ENCODE peak calls at places on chromosomes 6 and 20, in six cellular contexts. O is IMR-90, M is sigmoid colon, Z is astrocyte, X is tibial artery, V is fibroblast of lung. C is an unnamed sample. For H3K9me3, the result is how much of the 10 kb centered on the place peaks cover.

GRCh38 chr6:13711384-13711725 is 280 bp downstream of the RANBP9 start:
- DNase-seq in O (no peak), M (no peak), Z (peak), X (peak), V (no peak), C (no peak)

GRCh38 chr6:163355471-163355991 is 59.0 kb upstream of the QKI start:
- DNase-seq in O (peak), M (peak), Z (peak), X (peak), V (peak), C (no peak)

GRCh38 chr6:161271343-161272019 is 2.4 kb downstream of the AGPAT4 start:
- DNase-seq in O (no peak), M (peak), Z (no peak), X (no peak), V (no peak), C (peak)

GRCh38 chr20:24816907-24817306 is 132.2 kb upstream of the CST7 start:
- DNase-seq in O (no peak), M (no peak), Z (no peak), X (no peak), V (no peak), C (no peak)

GRCh38 chr6:77089776-77090175 is 373.5 kb downstream of the HTR1B start:
- DNase-seq in O (peak), M (no peak), Z (no peak), X (no peak), V (no peak), C (no peak)

GRCh38 chr6:43097098-43097489 is 21.0 kb downstream of the PTK7 start:
- DNase-seq in O (no peak), M (no peak), Z (no peak), X (no peak), V (no peak), C (no peak)

GRCh38 chr6:55293116-55293515 is 34.2 kb upstream of the GFRAL start:
- DNase-seq in O (peak), M (no peak), Z (no peak), X (no peak), V (peak), C (peak)

GRCh38 chr6:19369770-19370169 is 467.4 kb upstream of the ID4 start:
- DNase-seq in O (no peak), M (no peak), Z (no peak), X (no peak), V (no peak), C (no peak)

GRCh38 chr6:144845181-144845580 is 560.0 kb downstream of the UTRN start:
- DNase-seq in O (peak), M (no peak), Z (peak), X (no peak), V (peak), C (no peak)

GRCh38 chr6:105993769-105994521 is 92.2 kb upstream of the PRDM1 start:
- DNase-seq in O (peak), M (no peak), Z (no peak), X (peak), V (peak), C (peak)

GRCh38 chr20:62576815-62577214 is 65.5 kb upstream of the SLCO4A1 start:
- DNase-seq in O (peak), M (no peak), Z (no peak), X (no peak), V (peak), C (peak)

GRCh38 chr6:5331860-5332442 is 70.6 kb downstream of the FARS2 start:
- DNase-seq in O (no peak), M (no peak), Z (no peak), X (no peak), V (no peak), C (no peak)

GRCh38 chr20:45300961-45301360 is 5.7 kb upstream of the RBPJL start:
- DNase-seq in O (peak), M (no peak), Z (no peak), X (no peak), V (no peak), C (no peak)

GRCh38 chr6:165841153-165841558 is 178.1 kb upstream of the PDE10A start:
- DNase-seq in O (no peak), M (no peak), Z (no peak), X (no peak), V (no peak), C (no peak)

GRCh38 chr6:380234-381218 is 11.0 kb upstream of the IRF4 start:
- DNase-seq in O (no peak), M (no peak), Z (no peak), X (no peak), V (no peak), C (no peak)

GRCh38 chr6:134288538-134289203 is 29.2 kb downstream of the SGK1 start:
- DNase-seq in O (peak), M (no peak), Z (peak), X (no peak), V (peak), C (peak)

GRCh38 chr6:146047356-146047755 is 18.5 kb downstream of the GRM1 start:
- DNase-seq in O (no peak), M (no peak), Z (no peak), X (no peak), V (no peak), C (no peak)

GRCh38 chr6:88584581-88584980 is 378.8 kb downstream of the RNGTT start:
- DNase-seq in O (no peak), M (no peak), Z (no peak), X (no peak), V (no peak), C (no peak)

GRCh38 chr6:79813854-79814477 is 133.4 kb downstream of the ELOVL4 start:
- DNase-seq in O (peak), M (peak), Z (peak), X (peak), V (peak), C (peak)

GRCh38 chr6:39870950-39871349 is 63.3 kb downstream of the MOCS1 start:
- DNase-seq in O (no peak), M (no peak), Z (no peak), X (no peak), V (no peak), C (no peak)

GRCh38 chr6:168641455-168641854 is 200.5 kb downstream of the SMOC2 start:
- DNase-seq in O (no peak), M (peak), Z (no peak), X (no peak), V (no peak), C (no peak)

GRCh38 chr20:24353135-24353694 is 116.2 kb upstream of the SYNDIG1 start:
- DNase-seq in O (no peak), M (no peak), Z (no peak), X (no peak), V (no peak), C (no peak)

GRCh38 chr6:30670760-30671527 is 1.9 kb downstream of the DHX16 start:
- DNase-seq in O (no peak), M (no peak), Z (no peak), X (no peak), V (no peak), C (no peak)

GRCh38 chr20:17437251-17437650 is 93.9 kb downstream of the BFSP1 start:
- DNase-seq in O (no peak), M (no peak), Z (no peak), X (no peak), V (no peak), C (no peak)

GRCh38 chr20:25258828-25259227 is 10.9 kb downstream of the PYGB start:
- DNase-seq in O (no peak), M (no peak), Z (no peak), X (no peak), V (no peak), C (no peak)

GRCh38 chr20:60053125-60053812 is 95.0 kb downstream of the CDH26 start:
- DNase-seq in O (no peak), M (no peak), Z (no peak), X (no peak), V (no peak), C (no peak)

GRCh38 chr6:62626661-62627060 is 340.6 kb upstream of the KHDRBS2 start:
- DNase-seq in O (no peak), M (no peak), Z (no peak), X (no peak), V (no peak), C (no peak)
- TF ChIP-seq CTCF in O (no peak), M (no peak), Z (no peak), X (no peak), V (no peak), C (no peak)

DNA sequence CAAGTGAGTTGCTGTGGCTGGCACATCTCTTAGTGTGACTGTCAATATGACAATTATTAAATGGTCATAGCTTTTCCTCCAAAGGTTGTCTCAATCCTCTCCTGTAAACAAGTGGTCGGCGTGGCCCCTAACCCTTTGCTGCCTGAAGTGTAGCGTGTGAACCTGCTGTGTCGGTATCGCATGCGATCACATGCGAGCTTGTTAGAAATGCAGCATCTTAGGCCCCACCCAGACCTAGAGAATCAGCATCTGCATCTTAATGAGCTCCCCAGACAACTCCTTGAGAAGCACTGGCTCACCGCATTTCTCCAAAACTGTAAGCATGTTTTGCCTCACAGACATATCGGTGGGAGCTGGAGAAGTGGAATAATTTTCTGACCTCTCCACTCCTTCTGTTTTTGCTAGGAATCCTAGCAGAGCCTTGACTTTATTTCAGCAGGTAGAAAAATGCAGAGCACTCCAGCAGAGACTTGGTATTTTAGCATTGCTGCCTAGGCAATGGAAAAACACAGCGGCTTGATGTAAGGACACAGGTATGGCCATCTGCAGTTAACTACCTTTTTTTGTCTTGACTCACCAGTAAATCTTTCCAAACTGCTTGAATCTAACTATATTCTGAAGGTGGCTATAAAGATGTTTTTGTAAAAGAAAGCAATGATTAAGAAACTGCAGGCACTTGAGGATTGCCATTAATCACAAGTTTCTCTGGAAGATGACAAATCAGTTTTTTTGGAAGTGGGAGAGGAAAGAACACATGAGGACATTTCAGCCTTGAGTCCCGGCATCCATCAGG is 67.6 kb downstream of the PSMG4 start:
- DNase-seq in O (no peak), M (peak), Z (peak), X (no peak), V (no peak), C (no peak)
- H3K9me3 ChIP-seq in O (under half), M (under half), Z (under half), X (under half), V (under half), C (under half)

DNA sequence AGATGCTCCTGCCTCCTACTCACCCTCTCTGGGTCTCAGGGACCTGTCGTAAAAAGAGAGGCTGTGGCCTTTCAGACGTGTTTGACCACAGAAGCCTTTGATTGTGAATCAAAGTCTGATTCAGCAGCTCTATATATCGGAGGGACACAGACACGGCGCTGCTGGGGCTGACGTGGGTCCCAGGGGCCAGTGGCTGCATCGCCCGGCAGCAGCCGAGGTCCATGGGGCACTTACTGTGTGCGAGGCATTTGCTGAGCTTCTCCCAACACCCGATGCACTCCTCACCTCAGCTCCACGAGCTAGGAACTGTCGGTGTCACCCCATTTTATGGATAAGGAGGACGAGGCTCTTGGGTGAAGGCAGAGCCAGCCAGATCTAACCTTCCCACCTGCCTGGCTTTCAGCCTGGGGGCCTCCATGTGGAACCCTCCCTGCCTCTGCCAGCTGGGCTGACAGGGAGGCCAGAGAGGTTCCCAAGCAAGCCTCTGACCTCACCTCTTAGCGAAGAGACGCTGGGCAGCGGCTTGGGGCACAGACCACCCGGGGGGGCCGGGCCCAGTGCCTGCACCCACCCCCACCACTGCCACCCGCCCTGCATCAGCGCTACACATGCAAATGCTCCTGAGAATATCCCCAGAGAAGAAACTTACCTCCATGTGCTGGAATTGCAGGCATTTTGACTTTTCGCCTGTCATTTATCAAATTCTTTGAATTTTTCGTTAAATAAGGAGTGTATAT is 19.9 kb downstream of the PMEPA1 start:
- DNase-seq in O (no peak), M (no peak), Z (no peak), X (no peak), V (no peak), C (no peak)
- H3K27ac ChIP-seq in O (no peak), M (no peak), Z (peak), X (peak), V (no peak), C (no peak)

DNA sequence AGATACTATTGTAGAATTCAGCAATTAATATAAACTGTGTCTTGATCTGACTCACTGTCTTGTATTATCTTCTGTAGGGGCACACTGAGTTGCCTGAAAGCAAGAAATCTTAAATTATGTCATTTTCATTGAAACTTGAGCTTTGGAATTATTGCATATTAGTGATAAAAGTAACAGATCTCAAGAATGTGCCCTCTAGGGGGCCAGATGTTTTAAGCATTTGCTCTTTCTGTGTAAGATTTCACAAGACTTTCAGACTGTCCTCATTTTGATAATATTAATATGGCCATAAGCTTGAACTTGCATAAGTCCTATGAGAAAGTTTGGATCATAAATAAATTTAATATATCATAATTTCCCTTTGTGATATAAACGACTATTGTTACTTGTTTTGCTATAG is 55.5 kb upstream of the MYO6 start:
- DNase-seq in O (peak), M (no peak), Z (no peak), X (no peak), V (peak), C (no peak)
- TF ChIP-seq CTCF in O (peak), M (no peak), Z (peak), X (no peak), V (no peak), C (peak)

DNA sequence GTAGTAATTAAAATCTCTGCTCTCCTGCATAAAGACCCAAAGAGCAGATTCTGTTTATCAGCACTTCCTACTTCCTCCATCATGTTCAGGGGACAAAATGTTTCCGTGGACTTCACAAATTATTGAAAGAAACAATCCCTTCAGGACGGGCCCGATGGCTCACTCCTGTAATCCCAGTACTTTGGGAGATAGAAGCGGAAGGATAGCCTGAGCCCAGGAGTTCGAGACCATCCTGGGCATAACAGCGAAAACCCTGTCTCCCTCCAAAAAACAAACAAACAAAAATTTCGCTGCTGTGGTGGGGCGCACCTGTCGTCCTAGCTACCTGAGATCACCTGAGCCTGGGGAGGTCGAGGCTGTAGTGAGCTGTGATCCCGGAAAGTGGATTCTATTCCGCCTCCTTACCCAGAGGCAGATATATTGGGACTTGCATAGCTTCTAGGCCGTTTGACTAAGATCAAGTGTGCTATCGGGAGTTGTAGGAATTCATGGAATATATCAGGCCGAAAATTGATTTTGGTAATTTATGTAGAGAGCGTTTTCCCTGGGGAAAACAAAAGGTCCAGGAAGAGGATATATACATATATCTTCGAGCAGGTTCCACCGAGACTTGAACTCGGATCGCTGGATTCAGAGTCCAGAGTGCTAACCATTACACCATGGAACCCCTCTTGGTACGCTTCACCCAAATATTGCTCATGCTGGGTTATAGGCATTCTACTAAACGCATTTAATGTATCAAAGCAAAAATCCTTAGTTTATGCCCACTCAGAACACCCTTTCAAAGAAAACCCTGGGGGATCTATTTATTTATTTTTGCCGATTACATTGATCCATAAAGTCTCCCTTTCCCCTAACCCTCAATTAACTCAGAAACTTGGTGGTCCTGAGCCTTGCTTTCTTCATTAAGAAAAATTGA is 74.5 kb upstream of the ZNF184 start:
- DNase-seq in O (peak), M (no peak), Z (peak), X (no peak), V (peak), C (peak)
- H3K9me3 ChIP-seq in O (under half), M (under half), Z (under half), X (under half), V (under half), C (under half)

GRCh38 chr6:35051997-35052583 is 89.0 kb downstream of the TCP11 start:
- DNase-seq in O (no peak), M (peak), Z (no peak), X (no peak), V (no peak), C (no peak)

GRCh38 chr6:35054106-35054742 is 86.9 kb downstream of the TCP11 start:
- DNase-seq in O (peak), M (peak), Z (peak), X (no peak), V (no peak), C (no peak)

GRCh38 chr6:35054743-35055130 is 86.4 kb downstream of the TCP11 start:
- DNase-seq in O (no peak), M (peak), Z (no peak), X (no peak), V (no peak), C (no peak)

GRCh38 chr6:35052694-35053565 is 88.2 kb downstream of the TCP11 start:
- DNase-seq in O (peak), M (peak), Z (no peak), X (peak), V (peak), C (peak)

GRCh38 chr6:35053701-35054100 is 87.4 kb downstream of the TCP11 start:
- DNase-seq in O (no peak), M (peak), Z (no peak), X (no peak), V (no peak), C (no peak)
- H3K27ac ChIP-seq in O (no peak), M (peak), Z (peak), X (peak), V (no peak), C (peak)

GRCh38 chr6:21820442-21820841 is 226.9 kb downstream of the SOX4 start:
- DNase-seq in O (no peak), M (no peak), Z (no peak), X (no peak), V (no peak), C (no peak)

GRCh38 chr6:21811484-21811883 is 217.9 kb downstream of the SOX4 start:
- DNase-seq in O (no peak), M (no peak), Z (no peak), X (no peak), V (no peak), C (no peak)

GRCh38 chr6:21816231-21816630 is 222.7 kb downstream of the SOX4 start:
- DNase-seq in O (no peak), M (no peak), Z (no peak), X (no peak), V (no peak), C (no peak)
- TF ChIP-seq CTCF in O (no peak), M (no peak), Z (no peak), X (no peak), V (no peak), C (no peak)

DNA sequence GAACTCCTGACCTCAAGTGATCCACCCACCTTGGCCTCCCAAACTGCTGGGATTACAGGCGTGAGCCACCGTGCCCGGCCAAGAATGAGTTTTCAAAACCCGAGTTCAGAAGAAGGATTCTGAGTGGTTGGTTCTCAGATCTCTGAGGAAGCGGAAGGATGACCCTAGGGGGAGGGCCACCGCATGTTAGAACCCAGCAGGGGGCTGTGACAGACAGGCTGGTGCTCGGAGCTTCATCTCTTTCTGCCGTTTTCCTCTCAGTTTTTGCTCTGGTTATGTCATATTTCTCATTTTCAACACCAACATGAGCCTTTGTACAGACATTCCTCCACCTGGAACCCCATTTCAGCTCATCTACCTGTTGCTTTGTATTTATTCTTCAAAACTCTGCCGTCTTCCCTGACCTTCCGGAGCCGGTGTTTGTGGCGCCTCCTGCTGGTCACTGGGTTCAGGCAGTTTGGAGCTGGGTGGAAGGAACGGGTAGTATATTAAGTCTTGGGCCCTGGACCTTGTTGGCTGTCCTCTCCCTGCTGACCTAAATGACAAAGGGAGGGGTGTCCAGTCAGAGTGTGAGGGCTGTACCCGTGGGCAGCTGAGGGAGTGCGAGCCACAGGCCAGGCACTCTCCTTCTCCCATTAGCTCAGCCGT is at the start of gene DEFB123:
- DNase-seq in O (no peak), M (no peak), Z (no peak), X (no peak), V (no peak), C (no peak)
- H3K9me3 ChIP-seq in O (under half), M (under half), Z (under half), X (under half), V (under half), C (under half)

GRCh38 chr20:50449789-50450492 is 60.2 kb upstream of the PTPN1 start:
- DNase-seq in O (no peak), M (no peak), Z (no peak), X (no peak), V (no peak), C (no peak)

GRCh38 chr20:50447817-50448216 is 62.4 kb upstream of the PTPN1 start:
- DNase-seq in O (no peak), M (no peak), Z (no peak), X (no peak), V (no peak), C (no peak)

GRCh38 chr20:50450493-50450826 is 59.7 kb upstream of the PTPN1 start:
- DNase-seq in O (no peak), M (no peak), Z (no peak), X (no peak), V (no peak), C (no peak)

GRCh38 chr20:50453533-50453932 is 56.6 kb upstream of the PTPN1 start:
- DNase-seq in O (no peak), M (no peak), Z (no peak), X (no peak), V (no peak), C (no peak)

GRCh38 chr20:50450961-50451752 is 59.0 kb upstream of the PTPN1 start:
- DNase-seq in O (peak), M (peak), Z (peak), X (peak), V (peak), C (peak)
- H3K27ac ChIP-seq in O (peak), M (peak), Z (no peak), X (peak), V (peak), C (peak)

C was measured in hepatocyte.